ENCODE peak calls at places on chromosome 18, in nine cellular contexts. X, M, F, R, I, N, W, S and Y are unnamed samples.
A peak's percentile ranks its signal among the peaks of the same experiment; 100 is the strongest.

GRCh38 chr18:61334491-61334850 is 1.2 kb downstream of the CDH20 start:
- DNase-seq in X (no peak), M (no peak), F (no peak), R (no peak), I (no peak), N (no peak), W (no peak), S (no peak), Y (no peak)

GRCh38 chr18:71865888-71866287 is 678.3 kb downstream of the CBLN2 start:
- DNase-seq in X (no peak), M (no peak), F (no peak), R (no peak), I (no peak), N (no peak), W (no peak), S (no peak), Y (no peak)

GRCh38 chr18:78685250-78685979 is 294.2 kb upstream of the SALL3 start:
- DNase-seq in X (no peak), M (no peak), F (no peak), R (no peak), I (no peak), N (no peak), W (no peak), S (no peak), Y (no peak)

GRCh38 chr18:79333046-79333445 is 62.7 kb upstream of the NFATC1 start:
- DNase-seq in X (no peak), M (no peak), F (no peak), R (no peak), I (no peak), N (no peak), W (no peak), S (no peak), Y (no peak)

GRCh38 chr18:7017013-7017412 is 100.6 kb downstream of the LAMA1 start:
- DNase-seq in X (no peak), M (no peak), F (no peak), R (no peak), I (no peak), N (no peak), W (no peak), S (no peak), Y (no peak)

GRCh38 chr18:6434987-6435709 is 20.4 kb upstream of the L3MBTL4 start:
- DNase-seq in X (no peak), M (no peak), F (no peak), R (no peak), I (no peak), N (no peak), W (no peak), S (no peak), Y (no peak)

GRCh38 chr18:52060612-52061259 is 279.3 kb upstream of the DCC start:
- DNase-seq in X (no peak), M (no peak), F (no peak), R (no peak), I (no peak), N (no peak), W (no peak), S (no peak), Y (no peak)

GRCh38 chr18:23922939-23923338 is 91.6 kb upstream of the TTC39C start:
- DNase-seq in X (no peak), M (no peak), F (no peak), R (no peak), I (no peak), N (no peak), W (no peak), S (no peak), Y (no peak)

GRCh38 chr18:54359233-54359632 is 1.5 kb downstream of the C18orf54 start:
- DNase-seq in X (no peak), M (no peak), F (no peak), R (no peak), I (no peak), N (no peak), W (no peak), S (no peak), Y (no peak)

GRCh38 chr18:34493566-34494358 is 216.3 kb upstream of the DTNA start:
- DNase-seq in X (no peak), M (no peak), F (peak; percentile 18), R (no peak), I (no peak), N (peak; percentile 60), W (no peak), S (peak; percentile 73), Y (no peak)

GRCh38 chr18:37489998-37490397 is 75.6 kb downstream of the CELF4 start:
- DNase-seq in X (no peak), M (no peak), F (no peak), R (no peak), I (no peak), N (no peak), W (no peak), S (no peak), Y (no peak)
- H3K4me1 ChIP-seq in X (no peaks in the 10 kb centered on the region), M (no peaks in the 10 kb centered on the region), F (no peaks in the 10 kb centered on the region), R (no peaks in the 10 kb centered on the region), I (no peaks in the 10 kb centered on the region), N (no peaks in the 10 kb centered on the region), W (no peaks in the 10 kb centered on the region), S (no peaks in the 10 kb centered on the region), Y (no peaks in the 10 kb centered on the region)

GRCh38 chr18:25169701-25170100 is 182.3 kb downstream of the ZNF521 start:
- DNase-seq in X (no peak), M (no peak), F (no peak), R (no peak), I (no peak), N (no peak), W (no peak), S (no peak), Y (no peak)

GRCh38 chr18:25168011-25168410 is 184.0 kb downstream of the ZNF521 start:
- DNase-seq in X (no peak), M (no peak), F (no peak), R (no peak), I (no peak), N (no peak), W (no peak), S (no peak), Y (no peak)

GRCh38 chr18:25164211-25164836 is 187.6 kb downstream of the ZNF521 start:
- DNase-seq in X (no peak), M (no peak), F (no peak), R (no peak), I (no peak), N (no peak), W (no peak), S (no peak), Y (no peak)

GRCh38 chr18:25166113-25166512 is 185.9 kb downstream of the ZNF521 start:
- DNase-seq in X (no peak), M (no peak), F (no peak), R (no peak), I (no peak), N (no peak), W (no peak), S (no peak), Y (no peak)

DNA sequence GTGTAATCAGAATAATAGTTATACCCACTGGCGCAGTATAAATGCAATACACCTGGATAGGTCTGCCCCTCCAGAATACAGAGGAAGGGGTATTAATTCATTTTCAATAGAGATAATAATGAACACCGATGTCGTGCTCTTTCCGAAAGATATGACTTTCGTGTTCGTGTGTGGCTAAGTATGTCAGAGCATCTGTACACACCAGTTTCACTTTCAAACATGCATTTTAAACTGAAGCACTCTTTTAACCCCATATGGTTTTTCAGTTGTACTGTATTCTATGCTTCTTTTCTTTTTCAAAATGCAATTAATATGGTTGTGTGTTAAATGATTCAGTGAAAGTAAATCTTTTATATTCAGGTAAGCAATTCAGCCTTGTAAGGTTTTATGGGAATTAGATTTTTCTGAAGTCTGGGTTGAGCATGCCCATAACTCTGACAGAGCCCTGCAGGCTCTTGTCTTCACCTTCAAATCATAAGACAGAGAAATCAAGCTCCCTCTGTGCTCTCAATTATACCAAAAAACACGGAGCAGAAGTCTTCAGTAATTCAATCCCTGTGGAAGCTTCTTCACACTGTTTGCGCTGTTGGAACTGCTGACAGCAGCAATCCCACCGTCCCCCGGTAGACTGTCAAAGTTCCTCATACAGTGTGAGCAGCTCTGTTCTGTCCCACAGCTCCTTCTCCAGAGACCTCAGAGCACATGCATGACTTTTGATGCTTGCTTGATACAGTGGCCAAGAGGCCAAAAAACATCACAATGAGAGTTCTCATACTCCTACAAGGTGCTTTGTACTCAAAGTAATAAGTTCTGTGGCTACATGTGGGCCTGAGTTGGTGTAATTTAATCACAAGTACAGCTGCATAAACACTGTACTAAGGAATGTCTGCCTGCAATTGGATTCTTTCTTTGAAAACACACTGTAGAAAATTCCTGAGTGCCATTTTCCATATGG is 186.9 kb downstream of the ZNF521 start:
- DNase-seq in X (no peak), M (no peak), F (no peak), R (peak; percentile 4), I (no peak), N (no peak), W (no peak), S (no peak), Y (no peak)
- H3K4me3 ChIP-seq in X (no peak overlapping the region), M (peak overlapping the region; percentile 29), F (peak overlapping the region; percentile 31), R (peak overlapping the region; percentile 51), I (no peak overlapping the region), N (no peak overlapping the region), W (peak overlapping the region; percentile 37), S (peak overlapping the region; percentile 57), Y (no peak overlapping the region)

GRCh38 chr18:49911414-49911813 is 98.1 kb upstream of the ACAA2 start:
- DNase-seq in X (no peak), M (no peak), F (no peak), R (no peak), I (no peak), N (no peak), W (no peak), S (no peak), Y (no peak)
- H3K27ac ChIP-seq in X (no peak overlapping the region), M (no peak overlapping the region), F (no peak overlapping the region), R (no peak overlapping the region), I (no peak overlapping the region), N (no peak overlapping the region), W (no peak overlapping the region), S (no peak overlapping the region), Y (no peak overlapping the region)

GRCh38 chr18:57957210-57957609 is 86.8 kb upstream of the NEDD4L start:
- DNase-seq in X (no peak), M (no peak), F (no peak), R (no peak), I (no peak), N (no peak), W (no peak), S (no peak), Y (no peak)

GRCh38 chr18:57959278-57959677 is 84.7 kb upstream of the NEDD4L start:
- DNase-seq in X (peak; percentile 83), M (no peak), F (peak; percentile 33), R (peak; percentile 10), I (no peak), N (peak; percentile 57), W (no peak), S (no peak), Y (peak; percentile 2)

GRCh38 chr18:57965246-57965645 is 78.8 kb upstream of the NEDD4L start:
- DNase-seq in X (peak; percentile 74), M (no peak), F (no peak), R (no peak), I (no peak), N (no peak), W (no peak), S (no peak), Y (no peak)

GRCh38 chr18:57961876-57962505 is 82.0 kb upstream of the NEDD4L start:
- DNase-seq in X (no peak), M (no peak), F (no peak), R (no peak), I (no peak), N (no peak), W (no peak), S (no peak), Y (no peak)

DNA sequence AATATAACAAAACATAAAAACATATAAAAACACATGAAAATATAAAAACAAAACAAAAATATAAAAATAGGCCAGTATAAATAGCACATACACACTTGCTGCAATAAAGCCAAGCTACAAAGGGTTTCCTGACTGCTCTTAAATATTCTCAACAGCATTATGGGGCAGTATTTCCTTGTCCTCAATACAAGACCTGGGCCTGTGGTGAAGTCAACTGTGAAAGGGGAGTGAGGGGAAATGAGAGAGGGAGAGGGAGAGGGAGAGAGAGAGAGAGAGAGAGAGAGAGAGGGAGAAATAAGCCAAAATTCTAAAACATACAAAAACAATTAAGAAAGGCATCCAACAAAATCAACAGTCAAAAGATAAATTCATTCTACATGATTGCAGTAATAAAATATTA is 82.6 kb upstream of the NEDD4L start:
- DNase-seq in X (no peak), M (no peak), F (no peak), R (no peak), I (no peak), N (no peak), W (no peak), S (no peak), Y (no peak)
- H3K4me1 ChIP-seq in X (peaks cover 16% of the 10 kb centered on the region), M (no peaks in the 10 kb centered on the region), F (no peaks in the 10 kb centered on the region), R (no peaks in the 10 kb centered on the region), I (no peaks in the 10 kb centered on the region), N (no peaks in the 10 kb centered on the region), W (no peaks in the 10 kb centered on the region), S (no peaks in the 10 kb centered on the region), Y (no peaks in the 10 kb centered on the region)